ENCODE peak calls at places on chromosomes 13 and 19, in five cellular contexts. C, E, S, H and Y are unnamed samples. For H3K4me1, the result is how much of the 10 kb centered on the place peaks cover.

GRCh38 chr19:18865973-18866799 is 29.8 kb downstream of the CERS1 start:
- DNase-seq in E (peak), C (no peak), H (no peak), S (peak), Y (peak)

GRCh38 chr13:112072531-112073244 is 5.7 kb downstream of the SOX1 start:
- DNase-seq in E (peak), C (no peak), H (no peak), S (no peak), Y (no peak)

GRCh38 chr19:4369888-4370260 is 26.5 kb downstream of the MPND start:
- DNase-seq in S (peak), H (no peak), E (no peak), C (no peak), Y (peak)

GRCh38 chr19:47435196-47435595 is 15.9 kb upstream of the MEIS3 start:
- DNase-seq in S (no peak), C (no peak), H (peak), E (no peak), Y (no peak)

GRCh38 chr19:15264061-15264932 is 32.0 kb upstream of the EPHX3 start:
- DNase-seq in H (no peak), S (peak), E (peak), C (peak), Y (peak)

GRCh38 chr19:10863107-10863700 is 8.1 kb upstream of the CARM1 start:
- DNase-seq in C (peak), H (no peak), S (no peak), E (no peak), Y (no peak)

GRCh38 chr13:23512762-23513395 is 57.3 kb upstream of the TNFRSF19 start:
- DNase-seq in E (no peak), S (no peak), C (no peak), H (no peak), Y (no peak)

GRCh38 chr19:48873476-48874308 is 1.5 kb downstream of the PPP1R15A start:
- DNase-seq in C (no peak), E (no peak), H (no peak), S (no peak), Y (no peak)

GRCh38 chr19:49094505-49095482 is 9.5 kb downstream of the SNRNP70 start:
- DNase-seq in C (no peak), E (no peak), H (no peak), S (no peak), Y (no peak)

GRCh38 chr13:103157034-103157433 is 90.8 kb upstream of the SLC10A2 start:
- DNase-seq in S (no peak), H (no peak), E (no peak), C (no peak), Y (no peak)

GRCh38 chr19:55867101-55867500 is 30.8 kb downstream of the NLRP4 start:
- DNase-seq in H (no peak), E (no peak), S (no peak), C (no peak), Y (no peak)

GRCh38 chr19:12838893-12839656 is 760 bp downstream of the MAST1 start:
- DNase-seq in E (no peak), C (no peak), H (no peak), S (no peak), Y (no peak)

GRCh38 chr19:17469371-17470203 is 737 bp upstream of the SLC27A1 start:
- DNase-seq in S (peak), C (peak), E (peak), H (peak), Y (peak)

GRCh38 chr19:49567722-49568454 is 12.5 kb downstream of the NOSIP start:
- DNase-seq in H (no peak), S (peak), E (no peak), C (no peak), Y (peak)

GRCh38 chr19:44576843-44577565 is 36.4 kb upstream of the IGSF23 start:
- DNase-seq in S (peak), E (no peak), C (no peak), H (no peak), Y (peak)

GRCh38 chr13:32426981-32427851 is 714 bp downstream of the N4BP2L1 start:
- DNase-seq in E (peak), S (peak), C (peak), H (no peak), Y (peak)

GRCh38 chr13:41463823-41464602 is 6.7 kb downstream of the RGCC start:
- DNase-seq in S (no peak), E (no peak), C (no peak), H (peak), Y (no peak)

GRCh38 chr19:4172861-4173473 is 9.4 kb downstream of the SIRT6 start:
- DNase-seq in S (peak), E (peak), C (peak), H (no peak), Y (peak)

GRCh38 chr13:113425931-113426590 is 27.2 kb downstream of the ADPRHL1 start:
- DNase-seq in H (no peak), E (no peak), S (no peak), C (no peak), Y (no peak)

GRCh38 chr13:110716235-110716505 is 2.7 kb downstream of the ING1 start:
- DNase-seq in E (no peak), H (no peak), C (no peak), S (peak), Y (peak)

GRCh38 chr19:7759156-7759555 is 3.9 kb upstream of the CLEC4M start:
- DNase-seq in H (no peak), C (no peak), E (no peak), S (no peak), Y (no peak)

GRCh38 chr13:34256236-34256635 is 438.3 kb downstream of the RFC3 start:
- DNase-seq in S (no peak), E (no peak), C (no peak), H (no peak), Y (no peak)

GRCh38 chr13:97302611-97303010 is 80.5 kb downstream of the MBNL2 start:
- DNase-seq in S (no peak), E (no peak), C (no peak), H (no peak), Y (no peak)

GRCh38 chr13:32042567-32042966 is 11.0 kb downstream of the FRY start:
- DNase-seq in H (no peak), E (no peak), S (no peak), C (no peak), Y (no peak)

GRCh38 chr19:46731007-46731501 is 14.1 kb upstream of the PRKD2 start:
- DNase-seq in C (no peak), E (no peak), H (no peak), S (no peak), Y (no peak)

GRCh38 chr13:96948127-96948526 is 46.1 kb downstream of the OXGR1 start:
- DNase-seq in S (no peak), C (no peak), E (no peak), H (no peak), Y (no peak)

GRCh38 chr13:30373727-30374126 is 48.6 kb upstream of the UBE2L5 start:
- DNase-seq in H (peak), C (no peak), S (no peak), E (no peak), Y (no peak)

GRCh38 chr13:60604058-60604457 is 207.0 kb downstream of the TDRD3 start:
- DNase-seq in S (no peak), H (no peak), C (no peak), E (no peak), Y (no peak)

GRCh38 chr19:40279120-40279551 is 6.0 kb downstream of the AKT2 start:
- DNase-seq in H (no peak), C (no peak), S (peak), E (no peak), Y (no peak)
- H3K4me1 ChIP-seq in H (under half), C (under half), S (under half), E (under half), Y (under half)

GRCh38 chr19:13984186-13984585 is 21.9 kb downstream of the RFX1 start:
- DNase-seq in S (no peak), H (no peak), E (no peak), C (no peak), Y (no peak)
- H3K4me1 ChIP-seq in S (under half), H (under half), E (under half), C (under half), Y (under half)

DNA sequence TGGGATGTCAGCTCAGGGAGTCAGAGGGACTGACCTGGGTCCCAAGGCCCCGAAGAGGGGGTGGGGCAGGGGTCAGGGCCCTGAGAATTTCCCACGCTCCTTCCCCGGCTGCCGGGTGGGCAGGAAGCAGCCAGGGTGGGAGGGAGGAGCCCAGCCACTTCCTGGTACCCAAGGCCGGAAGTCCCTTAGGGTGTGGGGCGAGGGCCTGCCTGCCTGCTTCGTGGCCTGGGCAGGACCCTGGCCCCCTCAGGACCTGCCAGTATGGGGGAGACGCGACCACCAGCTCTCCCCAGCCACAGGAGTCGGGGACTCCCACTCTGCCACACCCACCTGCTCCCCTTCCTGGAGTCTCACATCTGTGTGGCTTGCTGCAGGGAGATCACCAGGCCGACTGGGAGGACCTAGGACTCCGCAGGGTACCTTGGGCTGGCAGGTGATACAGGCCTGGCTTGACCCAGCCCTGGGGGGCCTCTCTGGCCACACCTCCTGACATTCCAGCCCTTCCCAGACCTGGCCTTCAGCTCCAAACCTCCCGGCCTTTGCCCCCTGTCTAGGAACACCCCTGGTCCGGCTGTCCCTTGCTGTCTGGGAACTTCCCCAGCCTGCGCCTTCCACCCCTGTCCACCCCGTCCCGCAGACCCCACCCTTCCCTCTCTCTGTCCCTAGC is 9.8 kb upstream of the CIRBP start:
- DNase-seq in E (no peak), C (no peak), H (peak), S (peak), Y (peak)
- H3K4me1 ChIP-seq in E (half or more), C (under half), H (under half), S (under half), Y (half or more)

GRCh38 chr13:46171223-46171622 is 10.8 kb downstream of the LCP1 start:
- DNase-seq in S (no peak), C (no peak), E (no peak), H (no peak), Y (no peak)
- H3K4me1 ChIP-seq in S (under half), C (under half), E (under half), H (half or more), Y (half or more)

DNA sequence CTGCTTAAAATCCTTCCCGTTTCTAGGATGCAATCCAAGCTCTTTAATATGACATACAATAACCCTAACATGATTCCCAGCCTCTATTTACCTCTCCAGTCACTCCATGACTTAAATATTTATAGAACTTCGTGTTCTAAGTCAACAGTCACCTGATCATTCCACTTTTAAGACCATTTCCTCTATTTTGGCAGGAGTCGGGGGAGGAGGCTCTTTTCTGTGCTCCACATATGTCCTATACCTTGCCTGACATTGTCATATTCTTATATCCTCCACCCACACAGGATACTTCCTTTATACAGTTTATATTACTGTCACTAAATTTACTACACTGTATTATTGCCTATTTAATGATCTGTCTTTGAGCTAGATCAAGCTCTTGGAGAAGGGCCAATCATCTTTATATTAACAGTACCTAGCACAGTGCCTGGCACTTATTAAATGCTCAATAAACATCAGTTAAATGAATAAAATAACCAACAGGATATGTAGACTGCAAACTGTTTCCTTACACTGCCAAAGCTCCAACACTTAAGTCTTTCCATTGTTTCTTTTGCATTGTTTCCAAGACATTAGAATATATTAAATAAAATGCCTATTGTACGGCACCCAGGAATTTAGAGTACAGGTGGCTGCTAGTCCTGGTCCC is 2.7 kb downstream of the ARGLU1 start:
- DNase-seq in S (no peak), C (no peak), H (no peak), E (no peak), Y (no peak)
- H3K4me1 ChIP-seq in S (under half), C (under half), H (under half), E (under half), Y (half or more)

GRCh38 chr13:108185218-108185617 is 30.1 kb downstream of the LIG4 start:
- DNase-seq in H (no peak), E (no peak), C (no peak), S (no peak), Y (no peak)
- H3K4me1 ChIP-seq in H (under half), E (under half), C (under half), S (under half), Y (under half)

GRCh38 chr13:46586766-46587509 is 34.0 kb downstream of the LRCH1 start:
- DNase-seq in E (no peak), C (no peak), S (no peak), H (no peak), Y (no peak)
- H3K4me1 ChIP-seq in E (under half), C (under half), S (under half), H (half or more), Y (under half)

DNA sequence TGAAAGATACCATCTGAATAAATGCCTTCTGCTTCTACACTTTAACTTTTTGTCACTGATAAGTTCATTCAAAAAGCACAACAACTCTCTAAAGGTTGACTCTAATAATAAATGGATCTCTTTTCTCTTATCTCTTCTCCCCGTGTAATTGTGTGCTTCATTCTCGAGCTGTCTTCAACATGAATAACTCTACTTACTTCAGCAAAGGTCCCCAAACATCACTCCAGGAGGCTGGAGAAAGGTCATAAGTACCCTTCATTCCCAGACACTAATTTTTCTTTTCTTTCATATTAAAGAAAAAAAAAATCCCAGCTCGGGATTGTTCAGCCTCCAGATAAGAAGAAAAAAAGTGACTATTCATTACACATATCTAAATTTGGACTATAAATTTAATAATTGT is 222.2 kb downstream of the FOXO1 start:
- DNase-seq in S (no peak), C (no peak), E (no peak), H (no peak), Y (no peak)
- H3K4me1 ChIP-seq in S (under half), C (under half), E (under half), H (under half), Y (under half)

GRCh38 chr19:38278751-38279150 is 14.4 kb downstream of the SPINT2 start:
- DNase-seq in S (no peak), H (no peak), E (no peak), C (no peak), Y (no peak)
- H3K4me1 ChIP-seq in S (under half), H (under half), E (under half), C (under half), Y (under half)